ENCODE peak calls at places on chromosomes 12 and 14, in four cellular contexts. W is aorta, X is adipocyte, Y is psoas muscle. T is an unnamed sample.

GRCh38 chr14:21868442-21869046 is 194.9 kb upstream of the OR4E1 start:
- DNase-seq in W (no peak), X (peak), Y (no peak), T (peak)

GRCh38 chr12:72144553-72144952 is 127.6 kb upstream of the TRHDE start:
- DNase-seq in W (no peak), X (no peak), Y (no peak), T (no peak)

GRCh38 chr14:92625213-92625612 is 111.6 kb downstream of the RIN3 start:
- DNase-seq in W (no peak), X (peak), Y (no peak), T (peak)

GRCh38 chr12:67586951-67587350 is 61.6 kb upstream of the DYRK2 start:
- DNase-seq in W (no peak), X (no peak), Y (no peak), T (no peak)

GRCh38 chr12:50110762-50111416 is 1.1 kb upstream of the COX14 start:
- DNase-seq in W (peak), X (peak), Y (peak), T (peak)

GRCh38 chr12:29448157-29448556 is 49.3 kb downstream of the OVCH1 start:
- DNase-seq in W (no peak), X (no peak), Y (no peak), T (no peak)

GRCh38 chr12:31629756-31630732 is 29.4 kb upstream of the ETFBKMT start:
- DNase-seq in W (peak), X (peak), Y (peak), T (peak)

GRCh38 chr14:60327447-60328331 is 78.7 kb downstream of the PPM1A start:
- DNase-seq in W (no peak), X (no peak), Y (peak), T (peak)

GRCh38 chr12:2627343-2628191 is 167.2 kb upstream of the FKBP4 start:
- DNase-seq in W (no peak), X (no peak), Y (no peak), T (no peak)

GRCh38 chr12:3458041-3458440 is 33.0 kb upstream of the PRMT8 start:
- DNase-seq in W (no peak), X (no peak), Y (no peak), T (no peak)

GRCh38 chr12:59823535-59823934 is 227.7 kb downstream of the SLC16A7 start:
- DNase-seq in W (no peak), X (peak), Y (no peak), T (peak)

GRCh38 chr14:24911324-24912095 is 138.4 kb downstream of the STXBP6 start:
- DNase-seq in W (no peak), X (peak), Y (no peak), T (peak)

GRCh38 chr12:93592641-93593396 is 20.3 kb downstream of the SOCS2 start:
- DNase-seq in W (no peak), X (no peak), Y (no peak), T (no peak)

GRCh38 chr14:96399405-96399804 is 7.5 kb downstream of the AK7 start:
- DNase-seq in W (no peak), X (no peak), Y (no peak), T (no peak)

GRCh38 chr12:12927211-12928079 is 24.5 kb downstream of the GPRC5D start:
- DNase-seq in W (peak), X (peak), Y (no peak), T (peak)

GRCh38 chr14:94679941-94680340 is 67.8 kb downstream of the SERPINA3 start:
- DNase-seq in W (no peak), X (no peak), Y (no peak), T (no peak)

GRCh38 chr14:92960706-92961566 is 38.0 kb downstream of the CHGA start:
- DNase-seq in W (peak), X (peak), Y (peak), T (peak)

GRCh38 chr12:110109037-110109836 is 14.9 kb upstream of the IFT81 start:
- DNase-seq in W (peak), X (peak), Y (peak), T (peak)

GRCh38 chr12:80441921-80442320 is 2.1 kb upstream of the PTPRQ start:
- DNase-seq in W (no peak), X (peak), Y (no peak), T (peak)

GRCh38 chr14:99075061-99075460 is 196.9 kb downstream of the BCL11B start:
- DNase-seq in W (no peak), X (no peak), Y (no peak), T (no peak)

GRCh38 chr12:123050331-123050809 is 69.9 kb downstream of the ARL6IP4 start:
- DNase-seq in W (no peak), X (peak), Y (no peak), T (peak)

GRCh38 chr14:68040633-68041369 is 221.2 kb downstream of the RAD51B start:
- DNase-seq in W (no peak), X (no peak), Y (no peak), T (no peak)

GRCh38 chr12:124663771-124664366 is 96.5 kb upstream of the NCOR2 start:
- DNase-seq in W (peak), X (no peak), Y (no peak), T (no peak)

GRCh38 chr12:94207467-94208432 is 59.4 kb downstream of the PLXNC1 start:
- DNase-seq in W (no peak), X (peak), Y (no peak), T (no peak)

GRCh38 chr12:69059465-69060457 is 126.8 kb upstream of the CPM start:
- DNase-seq in W (no peak), X (peak), Y (no peak), T (peak)

GRCh38 chr12:87667378-87667777 is 361.8 kb downstream of the C12orf50 start:
- DNase-seq in W (no peak), X (peak), Y (no peak), T (peak)

GRCh38 chr14:56514663-56515371 is 64.8 kb upstream of the TMEM260 start:
- DNase-seq in W (no peak), X (no peak), Y (no peak), T (peak)

GRCh38 chr14:24071144-24071697 is at the start of gene CPNE6:
- DNase-seq in W (peak), X (no peak), Y (no peak), T (no peak)

GRCh38 chr14:99727096-99727870 is 43.2 kb downstream of the CYP46A1 start:
- DNase-seq in W (peak), X (no peak), Y (no peak), T (no peak)

GRCh38 chr12:108594-108993 is 42.0 kb downstream of the IQSEC3 start:
- DNase-seq in W (peak), X (no peak), Y (peak), T (no peak)

GRCh38 chr12:10392394-10392930 is 2.6 kb upstream of the KLRK1 start:
- DNase-seq in W (peak), X (peak), Y (peak), T (peak)

GRCh38 chr14:100755649-100756048 is 29.0 kb downstream of the DLK1 start:
- DNase-seq in W (no peak), X (no peak), Y (no peak), T (no peak)

GRCh38 chr14:89748004-89748403 is 206.5 kb downstream of the EFCAB11 start:
- DNase-seq in W (no peak), X (peak), Y (no peak), T (peak)

GRCh38 chr14:49982522-49982951 is 89.7 kb downstream of the ARF6 start:
- DNase-seq in W (peak), X (peak), Y (peak), T (peak)

GRCh38 chr12:77377116-77377515 is 311.7 kb upstream of the E2F7 start:
- DNase-seq in W (no peak), X (peak), Y (no peak), T (peak)

GRCh38 chr14:58572092-58572853 is 65.5 kb upstream of the DACT1 start:
- DNase-seq in W (no peak), X (peak), Y (no peak), T (peak)

GRCh38 chr14:27186048-27186447 is 588.2 kb upstream of the NOVA1 start:
- DNase-seq in W (no peak), X (no peak), Y (no peak), T (no peak)

T was measured in GM03348.